ENCODE peak calls at places on chromosomes 5 and 9, in six cellular contexts. I is left ventricle myocardium inferior, F is DMS153, Z is KBM-7, L is NCI-H345, O is A172. C is an unnamed sample.

GRCh38 chr5:142324377-142324870 is 397 bp downstream of the SPRY4 start:
- DNase-seq in I (peak; percentile 22), F (no peak), Z (no peak), L (peak; percentile 50), O (no peak), C (peak; percentile 29)

GRCh38 chr5:103375356-103375755 is 116.8 kb downstream of the MACIR start:
- DNase-seq in I (no peak), F (no peak), Z (no peak), L (no peak), O (no peak), C (no peak)

GRCh38 chr5:90888511-90889324 is 330.1 kb downstream of the ADGRV1 start:
- DNase-seq in I (no peak), F (peak; percentile 3), Z (no peak), L (no peak), O (peak; percentile 30), C (no peak)

GRCh38 chr5:56155085-56155484 is 78.0 kb downstream of the ANKRD55 start:
- DNase-seq in I (no peak), F (no peak), Z (peak; percentile 91), L (no peak), O (no peak), C (no peak)

GRCh38 chr5:81750308-81751008 is 439 bp downstream of the SSBP2 start:
- DNase-seq in I (no peak), F (no peak), Z (no peak), L (no peak), O (no peak), C (no peak)

GRCh38 chr5:175831507-175831906 is 39.9 kb upstream of the CPLX2 start:
- DNase-seq in I (no peak), F (no peak), Z (no peak), L (no peak), O (no peak), C (no peak)

GRCh38 chr9:128203842-128204551 is 818 bp downstream of the DNM1 start:
- DNase-seq in I (peak; percentile 34), F (peak; percentile 36), Z (peak; percentile 78), L (peak; percentile 57), O (peak; percentile 73), C (peak; percentile 54)

GRCh38 chr5:139708434-139708849 is 60.3 kb downstream of the CXXC5 start:
- DNase-seq in I (no peak), F (no peak), Z (no peak), L (no peak), O (no peak), C (no peak)

GRCh38 chr5:159412284-159413046 is 82.2 kb upstream of the IL12B start:
- DNase-seq in I (no peak), F (no peak), Z (peak; percentile 83), L (no peak), O (no peak), C (no peak)

GRCh38 chr5:171137768-171138540 is 171.1 kb upstream of the TLX3 start:
- DNase-seq in I (no peak), F (no peak), Z (no peak), L (no peak), O (no peak), C (no peak)

GRCh38 chr5:141492168-141492885 is 3.4 kb downstream of the PCDHGC5 start:
- DNase-seq in I (no peak), F (no peak), Z (no peak), L (no peak), O (no peak), C (no peak)

GRCh38 chr5:148856009-148856367 is 29.6 kb downstream of the ADRB2 start:
- DNase-seq in I (no peak), F (no peak), Z (no peak), L (no peak), O (no peak), C (no peak)

GRCh38 chr5:138702166-138702826 is 50.9 kb upstream of the CTNNA1 start:
- DNase-seq in I (no peak), F (no peak), Z (no peak), L (peak; percentile 10), O (no peak), C (no peak)

GRCh38 chr5:128237504-128237903 is 153.9 kb downstream of the SLC12A2 start:
- DNase-seq in I (no peak), F (no peak), Z (no peak), L (no peak), O (peak; percentile 45), C (no peak)

GRCh38 chr9:121839726-121840500 is 188.5 kb downstream of the DAB2IP start:
- DNase-seq in I (no peak), F (no peak), Z (no peak), L (no peak), O (no peak), C (no peak)

GRCh38 chr9:96612105-96612965 is 7.3 kb downstream of the CDC14B start:
- DNase-seq in I (peak; percentile 50), F (peak; percentile 72), Z (no peak), L (peak; percentile 88), O (peak; percentile 80), C (peak; percentile 82)

GRCh38 chr5:146357125-146357524 is 18.5 kb downstream of the POU4F3 start:
- DNase-seq in I (no peak), F (no peak), Z (no peak), L (no peak), O (no peak), C (no peak)

GRCh38 chr5:26003966-26004365 is 1034.4 kb downstream of the CDH9 start:
- DNase-seq in I (no peak), F (no peak), Z (no peak), L (peak; percentile 31), O (peak; percentile 5), C (no peak)

GRCh38 chr9:112120471-112120925 is 54.6 kb downstream of the SUSD1 start:
- DNase-seq in I (no peak), F (no peak), Z (no peak), L (no peak), O (no peak), C (no peak)

GRCh38 chr9:84940294-84940693 is 270.8 kb downstream of the NTRK2 start:
- DNase-seq in I (no peak), F (no peak), Z (no peak), L (no peak), O (no peak), C (no peak)

GRCh38 chr5:152688561-152689274 is 283.6 kb upstream of the NMUR2 start:
- DNase-seq in I (no peak), F (no peak), Z (no peak), L (no peak), O (peak; percentile 97), C (no peak)

GRCh38 chr5:28850320-28850921 is 1812.0 kb upstream of the CDH9 start:
- DNase-seq in I (no peak), F (no peak), Z (peak; percentile 0), L (no peak), O (no peak), C (no peak)

GRCh38 chr9:27711241-27711640 is 138.0 kb upstream of the C9orf72 start:
- DNase-seq in I (no peak), F (no peak), Z (no peak), L (no peak), O (no peak), C (no peak)

GRCh38 chr5:140150201-140150600 is 24.5 kb downstream of the IGIP start:
- DNase-seq in I (no peak), F (no peak), Z (no peak), L (no peak), O (no peak), C (peak; percentile 23)

GRCh38 chr5:103894882-103895281 is 332.3 kb upstream of the NUDT12 start:
- DNase-seq in I (no peak), F (no peak), Z (no peak), L (no peak), O (peak; percentile 62), C (no peak)

GRCh38 chr5:38800515-38800914 is 45.3 kb upstream of the OSMR start:
- DNase-seq in I (no peak), F (no peak), Z (no peak), L (no peak), O (no peak), C (peak; percentile 73)

GRCh38 chr5:136811551-136811950 is 446.2 kb upstream of the TRPC7 start:
- DNase-seq in I (no peak), F (no peak), Z (no peak), L (no peak), O (peak; percentile 91), C (no peak)

GRCh38 chr9:127558581-127559246 is 53.4 kb upstream of the STXBP1 start:
- DNase-seq in I (no peak), F (no peak), Z (no peak), L (no peak), O (no peak), C (no peak)

GRCh38 chr5:107875834-107876233 is 205.1 kb upstream of the EFNA5 start:
- DNase-seq in I (no peak), F (no peak), Z (no peak), L (no peak), O (peak; percentile 74), C (no peak)

GRCh38 chr9:69805962-69806633 is 14.5 kb upstream of the CFAP95 start:
- DNase-seq in I (peak; percentile 22), F (no peak), Z (peak; percentile 86), L (no peak), O (no peak), C (peak; percentile 46)

GRCh38 chr5:179357036-179357435 is 11.8 kb upstream of the ADAMTS2 start:
- DNase-seq in I (no peak), F (no peak), Z (no peak), L (no peak), O (no peak), C (no peak)

GRCh38 chr5:9209846-9210547 is 335.9 kb downstream of the SEMA5A start:
- DNase-seq in I (no peak), F (no peak), Z (no peak), L (no peak), O (no peak), C (no peak)

GRCh38 chr9:113579270-113580040 is 115.9 kb downstream of the RGS3 start:
- DNase-seq in I (peak; percentile 63), F (no peak), Z (peak; percentile 39), L (no peak), O (peak; percentile 74), C (peak; percentile 63)

GRCh38 chr5:140261403-140262171 is 41.3 kb downstream of the PFDN1 start:
- DNase-seq in I (peak; percentile 69), F (peak; percentile 43), Z (no peak), L (peak; percentile 4), O (peak; percentile 94), C (peak; percentile 81)

GRCh38 chr5:156949424-156949823 is 13.6 kb downstream of the TIMD4 start:
- DNase-seq in I (no peak), F (no peak), Z (no peak), L (no peak), O (no peak), C (no peak)

GRCh38 chr9:26746357-26747072 is 146.1 kb downstream of the CAAP1 start:
- DNase-seq in I (no peak), F (no peak), Z (no peak), L (no peak), O (peak; percentile 65), C (no peak)

C was measured in tibial artery.